ENCODE peak calls at places on chromosomes 1 and 21, in four cellular contexts. One of them, this sample, is unnamed. For H3K4me1, the result is how much of the 10 kb centered on the place peaks cover.

GRCh38 chr1:47257224-47257623 is 25.2 kb upstream of the TAL1 start:
- DNase-seq in H9: no peak
- DNase-seq in IMR-90: no peak
- DNase-seq in H1: no peak
- DNase-seq in this sample: no peak

GRCh38 chr1:149879556-149879955 is 19.8 kb upstream of the BOLA1 start:
- DNase-seq in H9: no peak
- DNase-seq in IMR-90: no peak
- DNase-seq in H1: no peak
- DNase-seq in this sample: no peak

GRCh38 chr21:29168874-29169273 is 38.4 kb downstream of the MAP3K7CL start:
- DNase-seq in H9: no peak
- DNase-seq in IMR-90: no peak
- DNase-seq in H1: no peak
- DNase-seq in this sample: no peak

GRCh38 chr1:187516874-187517273 is 688.1 kb downstream of the PLA2G4A start:
- DNase-seq in H9: no peak
- DNase-seq in IMR-90: no peak
- DNase-seq in H1: no peak
- DNase-seq in this sample: no peak

GRCh38 chr1:71365451-71365850 is 284.6 kb upstream of the ZRANB2 start:
- DNase-seq in H9: no peak
- DNase-seq in IMR-90: peak
- DNase-seq in H1: no peak
- DNase-seq in this sample: no peak

GRCh38 chr21:41753001-41753725 is 13.7 kb downstream of the RIPK4 start:
- DNase-seq in H9: no peak
- DNase-seq in IMR-90: no peak
- DNase-seq in H1: no peak
- DNase-seq in this sample: no peak

GRCh38 chr1:111656093-111657017 is 36.8 kb downstream of the RAP1A start:
- DNase-seq in H9: no peak
- DNase-seq in IMR-90: peak
- DNase-seq in H1: no peak
- DNase-seq in this sample: peak

GRCh38 chr1:10621906-10622305 is 147.2 kb downstream of the PEX14 start:
- DNase-seq in H9: peak
- DNase-seq in IMR-90: no peak
- DNase-seq in H1: no peak
- DNase-seq in this sample: no peak

GRCh38 chr1:31904339-31905092 is 33.7 kb downstream of the PTP4A2 start:
- DNase-seq in H9: no peak
- DNase-seq in IMR-90: peak
- DNase-seq in H1: no peak
- DNase-seq in this sample: no peak

GRCh38 chr1:51666463-51666862 is 49.6 kb downstream of the OSBPL9 start:
- DNase-seq in H9: no peak
- DNase-seq in IMR-90: peak
- DNase-seq in H1: no peak
- DNase-seq in this sample: no peak

GRCh38 chr1:172928412-172928811 is 122.3 kb downstream of the TNFSF18 start:
- DNase-seq in H9: no peak
- DNase-seq in IMR-90: peak
- DNase-seq in H1: no peak
- DNase-seq in this sample: peak

GRCh38 chr1:85952460-85952859 is 204.1 kb downstream of the COL24A1 start:
- DNase-seq in H9: no peak
- DNase-seq in IMR-90: peak
- DNase-seq in H1: no peak
- DNase-seq in this sample: no peak

GRCh38 chr1:180956028-180956640 is 43.4 kb downstream of the KIAA1614 start:
- DNase-seq in H9: no peak
- DNase-seq in IMR-90: no peak
- DNase-seq in H1: no peak
- DNase-seq in this sample: no peak

GRCh38 chr1:115330480-115331013 is 7.5 kb downstream of the NGF start:
- DNase-seq in H9: no peak
- DNase-seq in IMR-90: peak
- DNase-seq in H1: no peak
- DNase-seq in this sample: peak

GRCh38 chr1:167223144-167224103 is 2.7 kb downstream of the POU2F1 start:
- DNase-seq in H9: no peak
- DNase-seq in IMR-90: peak
- DNase-seq in H1: no peak
- DNase-seq in this sample: no peak
- H3K4me1 ChIP-seq in H9: under half
- H3K4me1 ChIP-seq in IMR-90: under half
- H3K4me1 ChIP-seq in H1: under half
- H3K4me1 ChIP-seq in this sample: under half

DNA sequence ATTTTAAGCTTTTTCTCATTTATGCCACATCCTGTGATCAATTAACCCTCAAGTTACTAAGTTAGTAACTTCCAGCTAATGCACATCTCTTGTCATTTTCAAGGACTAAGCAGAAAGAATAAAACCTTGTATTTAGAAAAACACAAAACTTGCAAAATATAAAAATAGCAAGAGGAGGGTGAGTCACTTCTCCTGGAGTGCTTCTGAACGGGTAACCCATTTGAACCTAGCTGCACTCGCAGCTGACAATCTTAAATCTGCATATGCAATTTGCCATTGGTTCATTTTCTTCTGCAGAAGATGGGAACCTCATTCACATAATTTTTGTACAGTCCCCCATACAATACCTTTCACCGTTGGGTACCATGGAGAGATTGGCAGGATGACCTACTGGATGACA is 500.4 kb downstream of the SETD4 start:
- DNase-seq in H9: no peak
- DNase-seq in IMR-90: peak
- DNase-seq in H1: no peak
- DNase-seq in this sample: no peak
- H4K5ac ChIP-seq in H9: no peak
- H4K5ac ChIP-seq in IMR-90: no peak
- H4K5ac ChIP-seq in H1: no peak
- H4K5ac ChIP-seq in this sample: no peak

GRCh38 chr1:27571439-27572018 is 32.4 kb downstream of the AHDC1 start:
- DNase-seq in H9: no peak
- DNase-seq in IMR-90: no peak
- DNase-seq in H1: no peak
- DNase-seq in this sample: peak
- H3K23ac ChIP-seq in H9: no peak
- H3K23ac ChIP-seq in IMR-90: no peak
- H3K23ac ChIP-seq in H1: no peak
- H3K23ac ChIP-seq in this sample: no peak

GRCh38 chr1:9305216-9305615 is 12.5 kb downstream of the SPSB1 start:
- DNase-seq in H9: no peak
- DNase-seq in IMR-90: no peak
- DNase-seq in H1: no peak
- DNase-seq in this sample: no peak
- H3K4me1 ChIP-seq in H9: under half
- H3K4me1 ChIP-seq in IMR-90: under half
- H3K4me1 ChIP-seq in H1: under half
- H3K4me1 ChIP-seq in this sample: under half

GRCh38 chr1:203388683-203389082 is 37.8 kb upstream of the FMOD start:
- DNase-seq in H9: no peak
- DNase-seq in IMR-90: no peak
- DNase-seq in H1: no peak
- DNase-seq in this sample: no peak
- H4K5ac ChIP-seq in H9: no peak
- H4K5ac ChIP-seq in IMR-90: no peak
- H4K5ac ChIP-seq in H1: no peak
- H4K5ac ChIP-seq in this sample: no peak

GRCh38 chr21:25831300-25831699 is 96.5 kb downstream of the GABPA start:
- DNase-seq in H9: no peak
- DNase-seq in IMR-90: peak
- DNase-seq in H1: no peak
- DNase-seq in this sample: no peak

GRCh38 chr21:25822981-25823380 is 88.2 kb downstream of the GABPA start:
- DNase-seq in H9: no peak
- DNase-seq in IMR-90: no peak
- DNase-seq in H1: no peak
- DNase-seq in this sample: no peak

GRCh38 chr21:25826652-25827051 is 91.9 kb downstream of the GABPA start:
- DNase-seq in H9: no peak
- DNase-seq in IMR-90: no peak
- DNase-seq in H1: no peak
- DNase-seq in this sample: no peak

GRCh38 chr21:25827513-25827912 is 92.7 kb downstream of the GABPA start:
- DNase-seq in H9: no peak
- DNase-seq in IMR-90: no peak
- DNase-seq in H1: no peak
- DNase-seq in this sample: no peak
- H3K23ac ChIP-seq in H9: no peak
- H3K23ac ChIP-seq in IMR-90: no peak
- H3K23ac ChIP-seq in H1: no peak
- H3K23ac ChIP-seq in this sample: no peak

DNA sequence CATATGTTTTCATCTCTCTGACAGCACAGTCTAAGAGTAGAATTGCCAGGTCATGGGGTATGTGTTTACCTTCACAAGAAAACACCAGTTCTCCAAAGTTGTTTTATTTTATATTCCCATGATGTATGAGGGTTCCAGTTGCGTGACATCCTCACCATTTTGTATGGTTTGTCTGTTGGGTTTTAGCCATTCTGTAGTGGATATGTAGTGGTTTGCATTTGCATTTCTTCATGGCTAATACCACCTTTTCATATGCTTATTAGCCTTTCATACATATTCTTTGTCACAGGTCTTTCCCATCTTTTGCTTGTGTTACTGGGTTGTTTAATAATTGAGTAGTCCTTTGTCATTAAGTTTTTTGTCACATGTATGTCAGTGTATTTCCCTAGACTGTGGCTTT is 132.1 kb downstream of the DYRK1A start:
- DNase-seq in H9: no peak
- DNase-seq in IMR-90: no peak
- DNase-seq in H1: no peak
- DNase-seq in this sample: no peak
- H3K4me1 ChIP-seq in H9: under half
- H3K4me1 ChIP-seq in IMR-90: under half
- H3K4me1 ChIP-seq in H1: under half
- H3K4me1 ChIP-seq in this sample: under half

DNA sequence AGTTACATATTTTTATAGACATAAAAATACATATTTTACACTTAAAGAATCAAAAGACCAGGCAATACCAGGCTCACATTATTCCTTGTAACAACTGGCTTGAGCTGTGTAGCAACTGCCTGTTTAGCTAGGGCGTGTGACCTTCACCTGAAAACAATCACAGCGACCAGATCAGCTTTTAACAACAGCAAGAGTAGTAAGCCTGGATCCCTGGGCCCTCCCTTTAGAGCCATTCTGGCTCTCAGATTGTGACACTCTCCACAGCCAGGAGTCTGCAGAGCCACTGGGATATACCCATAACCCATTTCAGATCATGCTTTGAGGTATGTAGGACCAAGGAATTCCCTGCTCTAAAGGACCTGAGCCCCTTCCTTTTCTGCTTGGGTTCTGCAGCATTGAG is 29.4 kb upstream of the GNG4 start:
- DNase-seq in H9: no peak
- DNase-seq in IMR-90: no peak
- DNase-seq in H1: no peak
- DNase-seq in this sample: no peak
- H4K5ac ChIP-seq in H9: no peak
- H4K5ac ChIP-seq in IMR-90: no peak
- H4K5ac ChIP-seq in H1: no peak
- H4K5ac ChIP-seq in this sample: no peak